ENCODE peak calls at places on chromosomes 4 and X, in nine cellular contexts. A is dermis microvascular lymphatic vessel endothelial cell; O is AG08395; K is T-helper 2 cell treated with Interferon-gamma antibody and Interleukin-4, amounts not matched to agents 5 μg/mL and 100 μg/mL, for 36 hours; R is NCI-H1930; P is kidney tubule cell; U is progenitor cell of endocrine pancreas; D is HuH-7; G is stimulated activated CD8-positive, alpha-beta memory T cell treated with anti-CD3 and anti-CD28 coated beads, Interleukin-2, amount 100 ng/mL, for 48 hours. E is an unnamed sample.

GRCh38 chr4:140691369-140691768 is 64.8 kb downstream of the TBC1D9 start:
- DNase-seq in G (no peak), U (no peak), O (no peak), K (no peak), P (peak), D (peak), R (no peak), A (peak), E (no peak)

GRCh38 chrX:120262781-120263719 is 12.4 kb downstream of the ZBTB33 start:
- DNase-seq in K (no peak), A (no peak), R (no peak), U (no peak), P (no peak), D (no peak), O (no peak), G (no peak), E (no peak)

GRCh38 chr4:90357117-90357710 is 230.0 kb downstream of the CCSER1 start:
- DNase-seq in G (no peak), O (peak), K (no peak), D (peak), R (no peak), A (peak), U (no peak), P (peak), E (peak)

GRCh38 chr4:138256608-138257007 is 14.5 kb upstream of the SLC7A11 start:
- DNase-seq in K (no peak), R (no peak), U (no peak), A (no peak), D (no peak), P (no peak), O (no peak), G (no peak), E (no peak)

GRCh38 chr4:40622913-40623312 is 6.8 kb downstream of the RBM47 start:
- DNase-seq in K (peak), G (no peak), D (no peak), R (no peak), P (peak), O (no peak), A (no peak), U (no peak), E (no peak)

GRCh38 chrX:58025979-58026378 is 115.7 kb upstream of the ZXDA start:
- DNase-seq in P (peak), K (no peak), U (no peak), D (no peak), A (peak), G (peak), R (no peak), O (peak), E (peak)

GRCh38 chr4:105158837-105159236 is 12.2 kb downstream of the TET2 start:
- DNase-seq in U (no peak), K (no peak), P (peak), O (peak), G (no peak), A (no peak), D (no peak), R (no peak), E (no peak)

GRCh38 chrX:81390244-81390643 is 188.3 kb downstream of the SH3BGRL start:
- DNase-seq in A (no peak), R (no peak), P (no peak), O (no peak), G (no peak), K (no peak), U (no peak), D (no peak), E (no peak)

GRCh38 chr4:186808635-186809018 is 85.0 kb upstream of the FAT1 start:
- DNase-seq in U (no peak), R (no peak), G (peak), P (peak), K (no peak), A (no peak), O (peak), D (no peak), E (peak)

GRCh38 chrX:80354966-80355465 is 65.2 kb upstream of the TENT5D start:
- DNase-seq in D (no peak), K (no peak), U (no peak), R (no peak), A (no peak), O (no peak), P (no peak), G (no peak), E (no peak)

GRCh38 chrX:14717949-14718348 is 154.9 kb downstream of the FANCB start:
- DNase-seq in A (no peak), R (no peak), P (no peak), D (no peak), G (no peak), K (no peak), O (no peak), U (no peak), E (no peak)

E was measured in ACHN.